ENCODE peak calls at places on chromosomes 2 and 18, in nine cellular contexts. N, H, S, C, B, G, Q, R and M are unnamed samples.

GRCh38 chr18:7146067-7146466 is 28.5 kb upstream of the LAMA1 start:
- DNase-seq in N (peak; percentile 32), H (no peak), S (no peak), C (no peak), B (no peak), G (no peak), Q (no peak), R (no peak), M (no peak)

GRCh38 chr2:217918220-217919024 is 84.4 kb downstream of the TNS1 start:
- DNase-seq in N (no peak), H (no peak), S (no peak), C (peak; percentile 74), B (peak; percentile 64), G (no peak), Q (no peak), R (peak; percentile 48), M (peak; percentile 33)

GRCh38 chr2:237895544-237896506 is 36.4 kb downstream of the RAMP1 start:
- DNase-seq in N (peak; percentile 62), H (peak; percentile 9), S (no peak), C (no peak), B (no peak), G (peak; percentile 41), Q (no peak), R (peak; percentile 65), M (no peak)

GRCh38 chr2:109526442-109526970 is 87.3 kb downstream of the SEPTIN10 start:
- DNase-seq in N (no peak), H (no peak), S (no peak), C (no peak), B (no peak), G (no peak), Q (no peak), R (no peak), M (no peak)

GRCh38 chr2:11303290-11304013 is 41.0 kb downstream of the ROCK2 start:
- DNase-seq in N (no peak), H (no peak), S (no peak), C (no peak), B (no peak), G (no peak), Q (no peak), R (no peak), M (peak; percentile 27)

GRCh38 chr2:183070942-183071844 is 7.4 kb upstream of the DUSP19 start:
- DNase-seq in N (peak; percentile 11), H (no peak), S (no peak), C (peak; percentile 96), B (peak; percentile 54), G (peak; percentile 64), Q (no peak), R (no peak), M (no peak)

GRCh38 chr2:222292113-222292737 is 6.6 kb downstream of the PAX3 start:
- DNase-seq in N (no peak), H (no peak), S (no peak), C (no peak), B (no peak), G (no peak), Q (no peak), R (no peak), M (no peak)

GRCh38 chr18:13558132-13558531 is 168.2 kb downstream of the FAM210A start:
- DNase-seq in N (peak; percentile 29), H (no peak), S (peak; percentile 42), C (peak; percentile 58), B (peak; percentile 92), G (peak; percentile 44), Q (peak; percentile 6), R (peak; percentile 30), M (peak; percentile 47)

GRCh38 chr18:79922971-79923411 is 28.5 kb downstream of the SLC66A2 start:
- DNase-seq in N (no peak), H (no peak), S (no peak), C (peak; percentile 19), B (no peak), G (no peak), Q (no peak), R (no peak), M (no peak)

GRCh38 chr2:26330604-26331003 is 15.3 kb upstream of the SELENOI start:
- DNase-seq in N (no peak), H (no peak), S (no peak), C (no peak), B (no peak), G (no peak), Q (no peak), R (no peak), M (no peak)

GRCh38 chr2:11824901-11825592 is 78.6 kb downstream of the LPIN1 start:
- DNase-seq in N (no peak), H (no peak), S (no peak), C (no peak), B (no peak), G (peak; percentile 69), Q (no peak), R (no peak), M (no peak)

GRCh38 chr2:83817511-83817910 is 641.6 kb downstream of the SUCLG1 start:
- DNase-seq in N (peak; percentile 2), H (no peak), S (peak; percentile 21), C (no peak), B (peak; percentile 72), G (peak; percentile 8), Q (no peak), R (no peak), M (no peak)

GRCh38 chr2:54207666-54208195 is 48.3 kb downstream of the TSPYL6 start:
- DNase-seq in N (no peak), H (no peak), S (no peak), C (no peak), B (no peak), G (peak; percentile 88), Q (no peak), R (no peak), M (no peak)

GRCh38 chr2:145116834-145117233 is 596.9 kb upstream of the ZEB2 start:
- DNase-seq in N (no peak), H (no peak), S (no peak), C (no peak), B (no peak), G (peak; percentile 21), Q (no peak), R (no peak), M (no peak)

GRCh38 chr2:54212456-54212855 is 43.6 kb downstream of the TSPYL6 start:
- DNase-seq in N (peak; percentile 82), H (no peak), S (peak; percentile 77), C (no peak), B (no peak), G (peak; percentile 89), Q (peak; percentile 87), R (no peak), M (no peak)

GRCh38 chr2:132783883-132784282 is 113.9 kb upstream of the LYPD1 start:
- DNase-seq in N (no peak), H (no peak), S (no peak), C (no peak), B (no peak), G (no peak), Q (no peak), R (no peak), M (no peak)

GRCh38 chr2:135163306-135163705 is 111.2 kb downstream of the RAB3GAP1 start:
- DNase-seq in N (no peak), H (no peak), S (no peak), C (no peak), B (no peak), G (no peak), Q (no peak), R (no peak), M (no peak)

GRCh38 chr2:127174176-127174575 is 45.9 kb downstream of the CYP27C1 start:
- DNase-seq in N (no peak), H (no peak), S (peak; percentile 57), C (no peak), B (peak; percentile 54), G (peak; percentile 58), Q (no peak), R (no peak), M (no peak)

GRCh38 chr2:54589340-54590215 is 133.5 kb downstream of the SPTBN1 start:
- DNase-seq in N (no peak), H (no peak), S (no peak), C (no peak), B (no peak), G (peak; percentile 69), Q (no peak), R (no peak), M (peak; percentile 80)

GRCh38 chr2:196590286-196590685 is 49.2 kb upstream of the CCDC150 start:
- DNase-seq in N (no peak), H (no peak), S (no peak), C (no peak), B (no peak), G (peak; percentile 28), Q (no peak), R (peak; percentile 29), M (no peak)

GRCh38 chr18:67199993-67200617 is 316.4 kb downstream of the DSEL start:
- DNase-seq in N (peak; percentile 37), H (peak; percentile 41), S (peak; percentile 55), C (no peak), B (peak; percentile 86), G (peak; percentile 78), Q (peak; percentile 22), R (peak; percentile 73), M (no peak)

GRCh38 chr2:226657340-226658053 is 142.1 kb downstream of the IRS1 start:
- DNase-seq in N (no peak), H (no peak), S (no peak), C (no peak), B (no peak), G (no peak), Q (no peak), R (no peak), M (no peak)

GRCh38 chr18:22347624-22348511 is 69.8 kb downstream of the CTAGE1 start:
- DNase-seq in N (no peak), H (peak; percentile 32), S (no peak), C (peak; percentile 52), B (no peak), G (peak; percentile 49), Q (no peak), R (no peak), M (no peak)